ENCODE peak calls at places on chromosome 1, in six cellular contexts. One of them, this sample, is unnamed.

GRCh38 chr1:25197235-25197930 is 34.9 kb downstream of the SYF2 start:
- DNase-seq in SK-N-SH: no peak
- DNase-seq in K562: no peak
- DNase-seq in T47D: no peak
- DNase-seq in H1: no peak
- DNase-seq in HCT116: no peak
- DNase-seq in this sample: peak

GRCh38 chr1:45974541-45975269 is 157.7 kb downstream of the PIK3R3 start:
- DNase-seq in SK-N-SH: no peak
- DNase-seq in K562: no peak
- DNase-seq in T47D: no peak
- DNase-seq in H1: no peak
- DNase-seq in HCT116: no peak
- DNase-seq in this sample: peak

GRCh38 chr1:44941424-44942324 is 44.7 kb downstream of the EIF2B3 start:
- DNase-seq in SK-N-SH: peak
- DNase-seq in K562: no peak
- DNase-seq in T47D: no peak
- DNase-seq in H1: no peak
- DNase-seq in HCT116: no peak
- DNase-seq in this sample: no peak

GRCh38 chr1:41734201-41734915 is 184.4 kb downstream of the HIVEP3 start:
- DNase-seq in SK-N-SH: no peak
- DNase-seq in K562: no peak
- DNase-seq in T47D: no peak
- DNase-seq in H1: no peak
- DNase-seq in HCT116: no peak
- DNase-seq in this sample: no peak

GRCh38 chr1:200877839-200878551 is 5.2 kb downstream of the GPR25 start:
- DNase-seq in SK-N-SH: no peak
- DNase-seq in K562: no peak
- DNase-seq in T47D: no peak
- DNase-seq in H1: no peak
- DNase-seq in HCT116: no peak
- DNase-seq in this sample: no peak

GRCh38 chr1:54866801-54867716 is 19.9 kb downstream of the DHCR24 start:
- DNase-seq in SK-N-SH: no peak
- DNase-seq in K562: peak
- DNase-seq in T47D: no peak
- DNase-seq in H1: no peak
- DNase-seq in HCT116: no peak
- DNase-seq in this sample: peak

GRCh38 chr1:9180077-9180819 is 51.3 kb upstream of the GPR157 start:
- DNase-seq in SK-N-SH: no peak
- DNase-seq in K562: no peak
- DNase-seq in T47D: no peak
- DNase-seq in H1: no peak
- DNase-seq in HCT116: no peak
- DNase-seq in this sample: peak

GRCh38 chr1:107963601-107964396 is 1.2 kb downstream of the VAV3 start:
- DNase-seq in SK-N-SH: peak
- DNase-seq in K562: no peak
- DNase-seq in T47D: peak
- DNase-seq in H1: no peak
- DNase-seq in HCT116: no peak
- DNase-seq in this sample: no peak

GRCh38 chr1:9889411-9889810 is 20.7 kb downstream of the CTNNBIP1 start:
- DNase-seq in SK-N-SH: no peak
- DNase-seq in K562: no peak
- DNase-seq in T47D: no peak
- DNase-seq in H1: no peak
- DNase-seq in HCT116: no peak
- DNase-seq in this sample: no peak

GRCh38 chr1:14662116-14662515 is 63.6 kb downstream of the KAZN start:
- DNase-seq in SK-N-SH: no peak
- DNase-seq in K562: no peak
- DNase-seq in T47D: no peak
- DNase-seq in H1: no peak
- DNase-seq in HCT116: no peak
- DNase-seq in this sample: no peak

GRCh38 chr1:171219751-171220385 is 28.4 kb upstream of the FMO1 start:
- DNase-seq in SK-N-SH: no peak
- DNase-seq in K562: no peak
- DNase-seq in T47D: no peak
- DNase-seq in H1: peak
- DNase-seq in HCT116: no peak
- DNase-seq in this sample: no peak

GRCh38 chr1:53636621-53637171 is 102.3 kb downstream of the GLIS1 start:
- DNase-seq in SK-N-SH: no peak
- DNase-seq in K562: no peak
- DNase-seq in T47D: peak
- DNase-seq in H1: no peak
- DNase-seq in HCT116: no peak
- DNase-seq in this sample: no peak

GRCh38 chr1:224058303-224058702 is 55.6 kb upstream of the FBXO28 start:
- DNase-seq in SK-N-SH: no peak
- DNase-seq in K562: no peak
- DNase-seq in T47D: no peak
- DNase-seq in H1: no peak
- DNase-seq in HCT116: no peak
- DNase-seq in this sample: no peak

GRCh38 chr1:242847390-242847993 is 323.0 kb upstream of the PLD5 start:
- DNase-seq in SK-N-SH: no peak
- DNase-seq in K562: no peak
- DNase-seq in T47D: peak
- DNase-seq in H1: no peak
- DNase-seq in HCT116: no peak
- DNase-seq in this sample: no peak

GRCh38 chr1:39642796-39643195 is 3.4 kb upstream of the HEYL start:
- DNase-seq in SK-N-SH: no peak
- DNase-seq in K562: no peak
- DNase-seq in T47D: no peak
- DNase-seq in H1: no peak
- DNase-seq in HCT116: no peak
- DNase-seq in this sample: no peak

GRCh38 chr1:39638965-39639332 is 494 bp downstream of the HEYL start:
- DNase-seq in SK-N-SH: no peak
- DNase-seq in K562: no peak
- DNase-seq in T47D: no peak
- DNase-seq in H1: no peak
- DNase-seq in HCT116: no peak
- DNase-seq in this sample: no peak

GRCh38 chr1:39640861-39641260 is 1.4 kb upstream of the HEYL start:
- DNase-seq in SK-N-SH: no peak
- DNase-seq in K562: no peak
- DNase-seq in T47D: no peak
- DNase-seq in H1: no peak
- DNase-seq in HCT116: no peak
- DNase-seq in this sample: no peak

GRCh38 chr1:39637301-39637700 is 2.1 kb downstream of the HEYL start:
- DNase-seq in SK-N-SH: peak
- DNase-seq in K562: no peak
- DNase-seq in T47D: no peak
- DNase-seq in H1: no peak
- DNase-seq in HCT116: no peak
- DNase-seq in this sample: no peak

GRCh38 chr1:39639333-39640130 is at the start of gene HEYL:
- DNase-seq in SK-N-SH: no peak
- DNase-seq in K562: peak
- DNase-seq in T47D: no peak
- DNase-seq in H1: peak
- DNase-seq in HCT116: peak
- DNase-seq in this sample: peak
- TF ChIP-seq JUND in SK-N-SH: no peak
- TF ChIP-seq JUND in K562: no peak
- TF ChIP-seq JUND in T47D: no peak
- TF ChIP-seq JUND in H1: no peak
- TF ChIP-seq JUND in HCT116: no peak
- TF ChIP-seq JUND in this sample: no peak

GRCh38 chr1:17013598-17014320 is 2.0 kb upstream of the ATP13A2 start:
- DNase-seq in SK-N-SH: no peak
- DNase-seq in K562: no peak
- DNase-seq in T47D: no peak
- DNase-seq in H1: no peak
- DNase-seq in HCT116: no peak
- DNase-seq in this sample: no peak
- TF ChIP-seq JUND in SK-N-SH: no peak
- TF ChIP-seq JUND in K562: no peak
- TF ChIP-seq JUND in T47D: no peak
- TF ChIP-seq JUND in H1: no peak
- TF ChIP-seq JUND in HCT116: no peak
- TF ChIP-seq JUND in this sample: no peak

GRCh38 chr1:89659322-89660061 is 26.6 kb downstream of the LRRC8C start:
- DNase-seq in SK-N-SH: no peak
- DNase-seq in K562: no peak
- DNase-seq in T47D: no peak
- DNase-seq in H1: no peak
- DNase-seq in HCT116: no peak
- DNase-seq in this sample: no peak
- TF ChIP-seq JUND in SK-N-SH: no peak
- TF ChIP-seq JUND in K562: no peak
- TF ChIP-seq JUND in T47D: no peak
- TF ChIP-seq JUND in H1: no peak
- TF ChIP-seq JUND in HCT116: no peak
- TF ChIP-seq JUND in this sample: no peak

GRCh38 chr1:68162761-68163160 is 69.6 kb downstream of the WLS start:
- DNase-seq in SK-N-SH: no peak
- DNase-seq in K562: peak
- DNase-seq in T47D: no peak
- DNase-seq in H1: no peak
- DNase-seq in HCT116: no peak
- DNase-seq in this sample: no peak
- TF ChIP-seq JUND in SK-N-SH: no peak
- TF ChIP-seq JUND in K562: no peak
- TF ChIP-seq JUND in T47D: no peak
- TF ChIP-seq JUND in H1: no peak
- TF ChIP-seq JUND in HCT116: no peak
- TF ChIP-seq JUND in this sample: no peak

GRCh38 chr1:116483481-116484309 is 87.1 kb downstream of the CD58 start:
- DNase-seq in SK-N-SH: peak
- DNase-seq in K562: no peak
- DNase-seq in T47D: no peak
- DNase-seq in H1: no peak
- DNase-seq in HCT116: no peak
- DNase-seq in this sample: no peak
- TF ChIP-seq JUND in SK-N-SH: no peak
- TF ChIP-seq JUND in K562: no peak
- TF ChIP-seq JUND in T47D: no peak
- TF ChIP-seq JUND in H1: no peak
- TF ChIP-seq JUND in HCT116: no peak
- TF ChIP-seq JUND in this sample: no peak

GRCh38 chr1:76726251-76726650 is 141.0 kb upstream of the ST6GALNAC5 start:
- DNase-seq in SK-N-SH: no peak
- DNase-seq in K562: no peak
- DNase-seq in T47D: no peak
- DNase-seq in H1: no peak
- DNase-seq in HCT116: no peak
- DNase-seq in this sample: no peak

GRCh38 chr1:76724816-76725215 is 142.5 kb upstream of the ST6GALNAC5 start:
- DNase-seq in SK-N-SH: no peak
- DNase-seq in K562: no peak
- DNase-seq in T47D: no peak
- DNase-seq in H1: no peak
- DNase-seq in HCT116: no peak
- DNase-seq in this sample: no peak

GRCh38 chr1:76727520-76727919 is 139.8 kb upstream of the ST6GALNAC5 start:
- DNase-seq in SK-N-SH: no peak
- DNase-seq in K562: no peak
- DNase-seq in T47D: no peak
- DNase-seq in H1: no peak
- DNase-seq in HCT116: no peak
- DNase-seq in this sample: no peak

GRCh38 chr1:76730027-76730426 is 137.3 kb upstream of the ST6GALNAC5 start:
- DNase-seq in SK-N-SH: no peak
- DNase-seq in K562: no peak
- DNase-seq in T47D: no peak
- DNase-seq in H1: no peak
- DNase-seq in HCT116: no peak
- DNase-seq in this sample: no peak
- TF ChIP-seq JUND in SK-N-SH: no peak
- TF ChIP-seq JUND in K562: no peak
- TF ChIP-seq JUND in T47D: no peak
- TF ChIP-seq JUND in H1: no peak
- TF ChIP-seq JUND in HCT116: no peak
- TF ChIP-seq JUND in this sample: no peak

GRCh38 chr1:28602536-28603439 is 10.7 kb downstream of the RAB42 start:
- DNase-seq in SK-N-SH: peak
- DNase-seq in K562: peak
- DNase-seq in T47D: peak
- DNase-seq in H1: no peak
- DNase-seq in HCT116: no peak
- DNase-seq in this sample: peak

GRCh38 chr1:28604962-28605361 is 12.9 kb downstream of the RAB42 start:
- DNase-seq in SK-N-SH: no peak
- DNase-seq in K562: no peak
- DNase-seq in T47D: no peak
- DNase-seq in H1: no peak
- DNase-seq in HCT116: no peak
- DNase-seq in this sample: no peak

GRCh38 chr1:28601696-28602095 is 9.6 kb downstream of the RAB42 start:
- DNase-seq in SK-N-SH: no peak
- DNase-seq in K562: no peak
- DNase-seq in T47D: no peak
- DNase-seq in H1: no peak
- DNase-seq in HCT116: peak
- DNase-seq in this sample: no peak

GRCh38 chr1:28606771-28607170 is 14.7 kb downstream of the RAB42 start:
- DNase-seq in SK-N-SH: no peak
- DNase-seq in K562: no peak
- DNase-seq in T47D: peak
- DNase-seq in H1: no peak
- DNase-seq in HCT116: no peak
- DNase-seq in this sample: peak

GRCh38 chr1:28604411-28604810 is 12.3 kb downstream of the RAB42 start:
- DNase-seq in SK-N-SH: no peak
- DNase-seq in K562: no peak
- DNase-seq in T47D: no peak
- DNase-seq in H1: no peak
- DNase-seq in HCT116: no peak
- DNase-seq in this sample: no peak
- TF ChIP-seq JUND in SK-N-SH: no peak
- TF ChIP-seq JUND in K562: no peak
- TF ChIP-seq JUND in T47D: no peak
- TF ChIP-seq JUND in H1: no peak
- TF ChIP-seq JUND in HCT116: no peak
- TF ChIP-seq JUND in this sample: no peak

GRCh38 chr1:156238248-156238647 is 3.7 kb upstream of the BGLAP start:
- DNase-seq in SK-N-SH: no peak
- DNase-seq in K562: no peak
- DNase-seq in T47D: no peak
- DNase-seq in H1: no peak
- DNase-seq in HCT116: no peak
- DNase-seq in this sample: no peak
- TF ChIP-seq JUND in SK-N-SH: no peak
- TF ChIP-seq JUND in K562: no peak
- TF ChIP-seq JUND in T47D: no peak
- TF ChIP-seq JUND in H1: no peak
- TF ChIP-seq JUND in HCT116: no peak
- TF ChIP-seq JUND in this sample: no peak